ENCODE peak calls at places on chromosome 13, in six cellular contexts. F, W, Z, B, C and U are unnamed samples.

GRCh38 chr13:84137292-84137691 is 255.0 kb upstream of the SLITRK1 start:
- DNase-seq in F (no peak), Z (peak; percentile 25), W (no peak), B (no peak), C (no peak), U (no peak)

GRCh38 chr13:74218291-74218690 is 84.1 kb upstream of the KLF12 start:
- DNase-seq in Z (no peak), B (no peak), F (no peak), W (no peak), C (no peak), U (no peak)

GRCh38 chr13:28537149-28537548 is 42.2 kb upstream of the FLT1 start:
- DNase-seq in C (no peak), W (no peak), B (no peak), Z (no peak), F (no peak), U (no peak)

GRCh38 chr13:35475131-35475959 is 1.1 kb downstream of the MAB21L1 start:
- DNase-seq in C (no peak), Z (peak; percentile 8), W (peak; percentile 44), B (no peak), F (no peak), U (no peak)

GRCh38 chr13:113374511-113375175 is 10.7 kb upstream of the GRTP1 start:
- DNase-seq in F (no peak), B (no peak), C (no peak), Z (no peak), W (no peak), U (no peak)

GRCh38 chr13:28753208-28753892 is 34.6 kb upstream of the SLC46A3 start:
- DNase-seq in F (peak; percentile 92), W (peak; percentile 67), C (no peak), Z (peak; percentile 55), B (peak; percentile 17), U (peak; percentile 79)

GRCh38 chr13:92460479-92460878 is 766.1 kb upstream of the GPC6 start:
- DNase-seq in W (no peak), F (no peak), Z (no peak), B (no peak), C (no peak), U (no peak)

GRCh38 chr13:77810891-77811290 is 107.7 kb downstream of the EDNRB start:
- DNase-seq in C (no peak), Z (no peak), F (no peak), B (no peak), W (no peak), U (no peak)

GRCh38 chr13:25752957-25753540 is 298.8 kb downstream of the SHISA2 start:
- DNase-seq in B (no peak), F (no peak), Z (peak; percentile 35), W (peak; percentile 61), C (peak; percentile 22), U (peak; percentile 17)

GRCh38 chr13:113654175-113654560 is 3.8 kb downstream of the ATP4B start:
- DNase-seq in B (no peak), F (no peak), C (peak; percentile 2), Z (no peak), W (no peak), U (no peak)

GRCh38 chr13:20160346-20161274 is at the start of gene GJA3:
- DNase-seq in B (no peak), Z (no peak), F (peak; percentile 29), C (no peak), W (peak; percentile 69), U (no peak)

GRCh38 chr13:110756268-110756667 is 42.8 kb downstream of the ING1 start:
- DNase-seq in Z (no peak), C (no peak), B (no peak), W (no peak), F (peak; percentile 14), U (no peak)

GRCh38 chr13:63938851-63939250 is 2523.2 kb upstream of the PCDH20 start:
- DNase-seq in Z (no peak), F (no peak), C (no peak), B (no peak), W (no peak), U (no peak)

GRCh38 chr13:46556380-46556779 is 3.4 kb downstream of the LRCH1 start:
- DNase-seq in W (no peak), B (no peak), F (no peak), Z (no peak), C (no peak), U (no peak)

GRCh38 chr13:113458218-113459065 is 5.2 kb upstream of the ADPRHL1 start:
- DNase-seq in W (peak; percentile 56), F (peak; percentile 21), Z (no peak), C (no peak), B (no peak), U (no peak)

GRCh38 chr13:41707192-41707858 is 250.0 kb downstream of the RGCC start:
- DNase-seq in C (no peak), W (no peak), Z (no peak), F (no peak), B (no peak), U (no peak)

GRCh38 chr13:31998131-31998530 is 33.4 kb upstream of the FRY start:
- DNase-seq in W (no peak), C (no peak), F (no peak), Z (no peak), B (no peak), U (no peak)

GRCh38 chr13:65943711-65944110 is 1286.4 kb downstream of the PCDH9 start:
- DNase-seq in B (no peak), W (no peak), F (no peak), C (no peak), Z (no peak), U (no peak)

GRCh38 chr13:34017231-34017630 is 199.3 kb downstream of the RFC3 start:
- DNase-seq in C (no peak), Z (no peak), W (no peak), F (no peak), B (no peak), U (no peak)

GRCh38 chr13:74715718-74716117 is 581.5 kb upstream of the KLF12 start:
- DNase-seq in F (no peak), C (no peak), W (no peak), B (no peak), Z (no peak), U (no peak)

GRCh38 chr13:104011505-104012270 is 945.5 kb upstream of the SLC10A2 start:
- DNase-seq in W (peak; percentile 25), C (no peak), Z (no peak), B (peak; percentile 43), F (no peak), U (peak; percentile 90)

GRCh38 chr13:28423010-28423409 is 71.9 kb downstream of the FLT1 start:
- DNase-seq in Z (peak; percentile 21), F (no peak), C (no peak), B (no peak), W (peak; percentile 48), U (no peak)

GRCh38 chr13:55516610-55517009 is 1624.1 kb upstream of the PRR20A start:
- DNase-seq in B (no peak), Z (no peak), W (no peak), F (no peak), C (no peak), U (no peak)

GRCh38 chr13:97330448-97330847 is 103.5 kb upstream of the RAP2A start:
- DNase-seq in F (no peak), B (no peak), W (no peak), C (no peak), Z (no peak), U (no peak)

GRCh38 chr13:97329331-97329730 is 104.6 kb upstream of the RAP2A start:
- DNase-seq in Z (no peak), C (no peak), W (no peak), F (no peak), B (no peak), U (no peak)

GRCh38 chr13:97327071-97327470 is 104.9 kb downstream of the MBNL2 start:
- DNase-seq in F (no peak), W (no peak), C (no peak), Z (no peak), B (no peak), U (no peak)

GRCh38 chr13:97327521-97328221 is 105.5 kb downstream of the MBNL2 start:
- DNase-seq in B (no peak), W (no peak), Z (no peak), F (no peak), C (no peak), U (no peak)

DNA sequence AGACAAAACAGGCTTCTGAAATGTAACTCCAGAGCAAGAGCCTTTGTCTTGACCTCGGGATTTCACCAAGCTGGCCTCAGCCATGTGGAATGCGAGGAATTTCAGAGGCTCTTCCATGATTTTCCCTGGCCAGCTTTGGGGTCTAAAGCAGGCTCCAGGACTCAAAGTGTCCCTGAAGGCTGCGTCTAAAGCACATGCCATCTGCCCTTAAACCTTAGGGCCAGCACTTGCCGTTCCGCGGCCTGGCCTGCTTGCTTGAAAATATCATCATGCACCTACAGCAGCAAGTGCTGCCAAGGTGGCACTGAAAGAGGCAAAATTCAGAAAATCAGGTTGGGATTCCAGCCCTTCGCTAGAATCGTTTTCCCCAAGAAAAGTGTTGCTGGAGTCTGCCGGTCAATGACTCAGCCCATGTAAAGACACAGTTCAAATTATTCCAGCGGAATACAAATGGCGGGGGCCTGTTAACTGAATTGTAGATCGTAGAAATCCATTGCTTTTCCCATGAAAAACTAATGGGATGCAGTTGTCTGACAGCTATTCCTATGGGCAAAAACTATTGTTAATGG is 105.7 kb upstream of the RAP2A start:
- DNase-seq in F (peak; percentile 23), B (no peak), C (no peak), W (no peak), Z (no peak), U (no peak)
- H3K4me1 ChIP-seq in F (peaks cover 20% of the 10 kb centered on the region), B (no peaks in the 10 kb centered on the region), C (no peaks in the 10 kb centered on the region), W (peaks cover 89% of the 10 kb centered on the region), Z (peaks cover 5% of the 10 kb centered on the region), U (peaks cover 6% of the 10 kb centered on the region)

DNA sequence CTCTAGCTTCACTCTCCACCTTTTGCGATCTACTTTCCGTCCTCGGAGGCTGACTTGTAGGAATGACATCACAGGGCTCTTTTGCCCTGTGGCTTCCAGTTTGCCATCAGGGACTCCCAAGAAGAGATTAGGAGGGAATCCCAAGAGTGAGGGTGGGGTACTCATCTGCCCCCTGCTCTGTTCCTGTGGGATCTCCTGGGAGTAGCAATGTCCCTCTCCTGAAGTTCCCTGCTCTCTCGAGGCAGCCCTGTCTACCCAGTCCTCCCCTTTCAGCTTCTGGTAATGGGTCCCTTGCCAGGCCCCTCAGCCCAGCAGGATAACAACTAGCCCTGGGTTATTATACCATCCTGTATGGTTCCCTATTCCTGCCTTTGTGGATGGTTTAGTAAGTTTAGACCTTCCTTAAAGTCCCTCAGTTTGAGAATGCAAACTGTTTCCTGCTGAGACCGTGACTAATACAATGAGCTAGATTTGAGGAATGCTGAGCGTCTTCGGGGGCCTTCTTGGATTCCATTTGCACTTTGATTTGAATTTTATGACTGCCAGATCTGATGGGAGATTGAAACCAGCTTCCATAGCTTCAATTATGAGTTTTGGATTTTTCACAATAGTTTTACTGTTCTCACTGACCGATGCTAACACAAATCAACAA is 73.7 kb upstream of the IPO5 start:
- DNase-seq in Z (no peak), B (no peak), C (no peak), F (peak; percentile 31), W (no peak), U (no peak)
- TF ChIP-seq POLR2A in Z (no peak), B (no peak), C (no peak), F (no peak), W (no peak), U (no peak)

DNA sequence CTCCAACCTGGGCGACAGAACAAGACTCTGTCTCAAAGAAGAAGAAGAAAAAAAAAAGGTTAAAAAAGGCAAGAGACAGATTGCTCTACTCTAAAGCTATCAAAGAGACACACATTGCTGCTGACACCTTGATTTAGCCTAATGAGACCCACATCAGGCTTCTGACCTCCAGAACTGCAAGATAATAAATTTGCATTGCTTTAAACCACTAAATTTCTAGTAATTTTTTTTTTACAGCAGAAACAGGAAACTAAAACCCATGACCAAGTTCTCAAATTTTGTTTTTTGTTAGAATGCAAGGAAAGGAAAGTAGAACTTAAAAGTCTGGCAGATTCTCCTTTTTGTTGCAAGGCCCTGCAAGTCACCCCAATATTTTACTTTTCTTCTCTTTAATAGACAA is 56.4 kb upstream of the MED4 start:
- DNase-seq in F (no peak), W (no peak), Z (no peak), B (no peak), C (no peak), U (no peak)
- H3K4me3 ChIP-seq in F (no peak overlapping the region), W (no peak overlapping the region), Z (no peak overlapping the region), B (no peak overlapping the region), C (no peak overlapping the region), U (no peak overlapping the region)

GRCh38 chr13:93966267-93966936 is 513.1 kb downstream of the DCT start:
- DNase-seq in W (no peak), F (no peak), C (no peak), B (no peak), Z (no peak), U (no peak)
- H3K4me1 ChIP-seq in W (no peaks in the 10 kb centered on the region), F (peaks cover 14% of the 10 kb centered on the region), C (no peaks in the 10 kb centered on the region), B (no peaks in the 10 kb centered on the region), Z (no peaks in the 10 kb centered on the region), U (no peaks in the 10 kb centered on the region)